ENCODE peak calls at places on chromosome 16, in nine cellular contexts. Q, X, C, U, S, M, J, B and W are unnamed samples.

GRCh38 chr16:23155445-23156049 is 6.3 kb upstream of the USP31 start:
- DNase-seq in S (no peak), X (peak), C (no peak), Q (no peak), U (no peak), M (peak), B (peak), J (peak), W (peak)

GRCh38 chr16:70252355-70252988 is 732 bp upstream of the EXOSC6 start:
- DNase-seq in M (peak), J (peak), S (no peak), U (no peak), B (no peak), X (peak), Q (no peak), C (no peak), W (peak)

GRCh38 chr16:13425840-13426239 is 494.1 kb upstream of the ERCC4 start:
- DNase-seq in S (no peak), B (no peak), U (no peak), M (no peak), X (no peak), J (no peak), Q (no peak), C (no peak), W (no peak)

GRCh38 chr16:88447881-88448280 is 5.2 kb upstream of the ZFPM1 start:
- DNase-seq in M (no peak), B (no peak), J (no peak), U (no peak), Q (no peak), X (no peak), C (no peak), S (no peak), W (no peak)

GRCh38 chr16:11799509-11800384 is 2.7 kb upstream of the ZC3H7A start:
- DNase-seq in U (no peak), X (no peak), B (no peak), S (no peak), M (no peak), J (no peak), C (no peak), Q (no peak), W (no peak)

GRCh38 chr16:3509470-3509928 is 8.7 kb downstream of the CLUAP1 start:
- DNase-seq in X (no peak), Q (peak), B (no peak), C (no peak), S (no peak), M (no peak), J (no peak), U (peak), W (no peak)

GRCh38 chr16:86665319-86665675 is 86.9 kb downstream of the FOXL1 start:
- DNase-seq in M (no peak), X (no peak), J (no peak), S (no peak), Q (no peak), U (no peak), B (peak), C (peak), W (no peak)

GRCh38 chr16:70638814-70639792 is 7.3 kb upstream of the IL34 start:
- DNase-seq in U (no peak), C (no peak), M (no peak), X (no peak), B (no peak), Q (no peak), J (no peak), S (no peak), W (no peak)

GRCh38 chr16:88686062-88686438 is 257 bp downstream of the SNAI3 start:
- DNase-seq in S (no peak), Q (no peak), C (no peak), B (no peak), U (no peak), X (no peak), M (no peak), J (peak), W (no peak)

GRCh38 chr16:1335211-1335971 is 1.9 kb downstream of the BAIAP3 start:
- DNase-seq in S (no peak), B (no peak), Q (no peak), C (no peak), M (no peak), U (no peak), X (no peak), J (no peak), W (no peak)

GRCh38 chr16:34802848-34803599 is 1343.6 kb downstream of the TP53TG3F start:
- DNase-seq in C (no peak), X (no peak), S (no peak), B (no peak), M (no peak), U (no peak), Q (no peak), J (no peak), W (no peak)

GRCh38 chr16:79589495-79590134 is 10.9 kb downstream of the MAF start:
- DNase-seq in Q (no peak), S (no peak), B (no peak), J (no peak), U (no peak), X (no peak), M (peak), C (no peak), W (peak)

GRCh38 chr16:4746991-4747574 is 12.7 kb downstream of the DNAAF8 start:
- DNase-seq in S (no peak), B (no peak), J (no peak), C (no peak), M (no peak), U (no peak), Q (no peak), X (no peak), W (no peak)

GRCh38 chr16:67987460-67988160 is 7.3 kb upstream of the DPEP3 start:
- DNase-seq in U (no peak), X (no peak), M (no peak), S (no peak), B (no peak), J (no peak), C (no peak), Q (no peak), W (no peak)

GRCh38 chr16:84040823-84041391 is 1.7 kb downstream of the SLC38A8 start:
- DNase-seq in U (no peak), M (no peak), Q (no peak), X (no peak), C (no peak), B (no peak), S (no peak), J (no peak), W (no peak)

GRCh38 chr16:27355610-27356009 is 41.8 kb downstream of the IL4R start:
- DNase-seq in B (peak), C (no peak), J (peak), U (no peak), X (no peak), Q (peak), M (peak), S (no peak), W (peak)

GRCh38 chr16:51550785-51551184 is 399.7 kb upstream of the SALL1 start:
- DNase-seq in Q (no peak), J (no peak), C (no peak), X (no peak), U (no peak), B (no peak), M (no peak), S (no peak), W (no peak)

GRCh38 chr16:71254832-71255560 is 24.5 kb upstream of the HYDIN start:
- DNase-seq in J (no peak), B (no peak), Q (no peak), C (no peak), U (no peak), M (no peak), X (no peak), S (no peak), W (no peak)

GRCh38 chr16:16782153-16782552 is 403.2 kb downstream of the NPIPA7 start:
- DNase-seq in X (no peak), B (no peak), C (no peak), U (no peak), J (no peak), S (no peak), M (no peak), Q (no peak), W (no peak)

GRCh38 chr16:995783-996182 is 14.2 kb downstream of the SOX8 start:
- DNase-seq in C (no peak), Q (no peak), X (no peak), J (no peak), U (no peak), B (no peak), S (no peak), M (no peak), W (no peak)

GRCh38 chr16:22861585-22861984 is 47.6 kb downstream of the HS3ST2 start:
- DNase-seq in Q (no peak), B (no peak), U (no peak), X (no peak), S (no peak), M (no peak), J (no peak), C (no peak), W (no peak)

GRCh38 chr16:87628940-87629339 is 26.6 kb downstream of the JPH3 start:
- DNase-seq in Q (no peak), B (peak), M (no peak), X (peak), C (no peak), J (no peak), U (no peak), S (no peak), W (no peak)

GRCh38 chr16:30837904-30838303 is 50.9 kb upstream of the ZNF629 start:
- DNase-seq in U (no peak), M (no peak), J (no peak), C (no peak), X (no peak), B (no peak), Q (no peak), S (no peak), W (no peak)

GRCh38 chr16:2163211-2163881 is 7.8 kb downstream of the TRAF7 start:
- DNase-seq in B (peak), C (no peak), J (no peak), X (no peak), Q (no peak), S (no peak), U (no peak), M (no peak), W (no peak)